ENCODE peak calls at places on chromosomes 13 and 19, in ten cellular contexts. X, U, T, L, N, G, Y, J, Z and V are unnamed samples.

GRCh38 chr13:24184265-24184841 is 23.8 kb downstream of the SPATA13 start:
- DNase-seq in X (no peak), U (no peak), T (no peak), L (no peak), N (no peak), G (no peak), Y (no peak), J (no peak), Z (no peak), V (no peak)

GRCh38 chr13:67383358-67383757 is 153.2 kb upstream of the PCDH9 start:
- DNase-seq in X (no peak), U (no peak), T (no peak), L (no peak), N (no peak), G (peak; percentile 8), Y (no peak), J (no peak), Z (no peak), V (no peak)

GRCh38 chr19:51246153-51246552 is 4.7 kb upstream of the SIGLECL1 start:
- DNase-seq in X (peak; percentile 44), U (no peak), T (no peak), L (peak; percentile 24), N (no peak), G (no peak), Y (no peak), J (no peak), Z (no peak), V (no peak)

GRCh38 chr19:22882797-22883196 is 50.7 kb downstream of the ZNF723 start:
- DNase-seq in X (no peak), U (no peak), T (no peak), L (no peak), N (no peak), G (peak; percentile 5), Y (peak; percentile 7), J (no peak), Z (no peak), V (no peak)

GRCh38 chr13:29707876-29708543 is 112.5 kb upstream of the SLC7A1 start:
- DNase-seq in X (peak; percentile 46), U (peak; percentile 25), T (peak; percentile 12), L (no peak), N (peak; percentile 4), G (peak; percentile 44), Y (peak; percentile 61), J (no peak), Z (no peak), V (peak; percentile 59)

GRCh38 chr13:55967055-55967454 is 1173.7 kb upstream of the PRR20A start:
- DNase-seq in X (no peak), U (no peak), T (no peak), L (no peak), N (no peak), G (no peak), Y (no peak), J (no peak), Z (no peak), V (no peak)

GRCh38 chr19:5968431-5969373 is 9.2 kb downstream of the RANBP3 start:
- DNase-seq in X (no peak), U (no peak), T (no peak), L (peak; percentile 78), N (no peak), G (peak; percentile 36), Y (no peak), J (no peak), Z (no peak), V (no peak)

GRCh38 chr19:50326101-50326664 is 3.0 kb downstream of the KCNC3 start:
- DNase-seq in X (no peak), U (no peak), T (no peak), L (no peak), N (no peak), G (no peak), Y (no peak), J (no peak), Z (no peak), V (no peak)

GRCh38 chr19:50493171-50493570 is 16.5 kb upstream of the GARIN5A start:
- DNase-seq in X (no peak), U (no peak), T (no peak), L (no peak), N (no peak), G (no peak), Y (no peak), J (no peak), Z (no peak), V (no peak)

GRCh38 chr13:61766667-61767058 is 351.0 kb upstream of the PCDH20 start:
- DNase-seq in X (no peak), U (no peak), T (no peak), L (no peak), N (no peak), G (no peak), Y (no peak), J (no peak), Z (no peak), V (no peak)

GRCh38 chr19:39531834-39532232 is 819 bp downstream of the EID2B start:
- DNase-seq in X (no peak), U (no peak), T (no peak), L (no peak), N (no peak), G (no peak), Y (no peak), J (no peak), Z (no peak), V (no peak)

GRCh38 chr13:23567792-23568480 is 2.3 kb upstream of the TNFRSF19 start:
- DNase-seq in X (no peak), U (no peak), T (no peak), L (no peak), N (no peak), G (peak; percentile 12), Y (no peak), J (no peak), Z (no peak), V (no peak)

GRCh38 chr13:100650321-100650720 is 24.3 kb downstream of the TMTC4 start:
- DNase-seq in X (no peak), U (peak; percentile 88), T (no peak), L (no peak), N (no peak), G (no peak), Y (no peak), J (no peak), Z (no peak), V (no peak)